ENCODE peak calls at places on chromosome 3, in ten cellular contexts. One of them, this sample, is unnamed. For H3K4me1 and H3K36me3, the result is how much of the 10 kb centered on the place peaks cover.

GRCh38 chr3:172194702-172195392 is 155.5 kb downstream of the FNDC3B start:
- DNase-seq in thoracic aorta: no peak
- DNase-seq in fibroblast of lung: no peak
- DNase-seq in effector memory CD4-positive, alpha-beta T cell: no peak
- DNase-seq in neuronal stem cell: peak
- DNase-seq in esophagus squamous epithelium: no peak
- DNase-seq in A673: peak
- DNase-seq in CD4-positive, CD25-positive, alpha-beta regulatory T cell: no peak
- DNase-seq in CD8-positive, alpha-beta memory T cell: no peak
- DNase-seq in mammary epithelial cell: no peak
- DNase-seq in this sample: no peak

GRCh38 chr3:104610730-104611652 is 755.7 kb upstream of the ALCAM start:
- DNase-seq in thoracic aorta: no peak
- DNase-seq in fibroblast of lung: no peak
- DNase-seq in effector memory CD4-positive, alpha-beta T cell: no peak
- DNase-seq in neuronal stem cell: no peak
- DNase-seq in esophagus squamous epithelium: no peak
- DNase-seq in A673: no peak
- DNase-seq in CD4-positive, CD25-positive, alpha-beta regulatory T cell: no peak
- DNase-seq in CD8-positive, alpha-beta memory T cell: no peak
- DNase-seq in mammary epithelial cell: no peak
- DNase-seq in this sample: peak

GRCh38 chr3:196127308-196128040 is 45.6 kb upstream of the TFRC start:
- DNase-seq in thoracic aorta: no peak
- DNase-seq in fibroblast of lung: no peak
- DNase-seq in effector memory CD4-positive, alpha-beta T cell: no peak
- DNase-seq in neuronal stem cell: no peak
- DNase-seq in esophagus squamous epithelium: no peak
- DNase-seq in A673: no peak
- DNase-seq in CD4-positive, CD25-positive, alpha-beta regulatory T cell: no peak
- DNase-seq in CD8-positive, alpha-beta memory T cell: peak
- DNase-seq in mammary epithelial cell: no peak
- DNase-seq in this sample: peak

GRCh38 chr3:53773330-53773583 is 73.0 kb downstream of the CHDH start:
- DNase-seq in thoracic aorta: no peak
- DNase-seq in fibroblast of lung: no peak
- DNase-seq in effector memory CD4-positive, alpha-beta T cell: no peak
- DNase-seq in neuronal stem cell: no peak
- DNase-seq in esophagus squamous epithelium: no peak
- DNase-seq in A673: no peak
- DNase-seq in CD4-positive, CD25-positive, alpha-beta regulatory T cell: no peak
- DNase-seq in CD8-positive, alpha-beta memory T cell: no peak
- DNase-seq in mammary epithelial cell: no peak
- DNase-seq in this sample: no peak

GRCh38 chr3:71309886-71310285 is 273.6 kb downstream of the FOXP1 start:
- DNase-seq in thoracic aorta: no peak
- DNase-seq in fibroblast of lung: no peak
- DNase-seq in effector memory CD4-positive, alpha-beta T cell: no peak
- DNase-seq in neuronal stem cell: no peak
- DNase-seq in esophagus squamous epithelium: no peak
- DNase-seq in A673: no peak
- DNase-seq in CD4-positive, CD25-positive, alpha-beta regulatory T cell: no peak
- DNase-seq in CD8-positive, alpha-beta memory T cell: no peak
- DNase-seq in mammary epithelial cell: no peak
- DNase-seq in this sample: no peak

GRCh38 chr3:52769786-52770445 is 824 bp downstream of the NEK4 start:
- DNase-seq in thoracic aorta: no peak
- DNase-seq in fibroblast of lung: peak
- DNase-seq in effector memory CD4-positive, alpha-beta T cell: no peak
- DNase-seq in neuronal stem cell: no peak
- DNase-seq in esophagus squamous epithelium: no peak
- DNase-seq in A673: peak
- DNase-seq in CD4-positive, CD25-positive, alpha-beta regulatory T cell: no peak
- DNase-seq in CD8-positive, alpha-beta memory T cell: no peak
- DNase-seq in mammary epithelial cell: peak
- DNase-seq in this sample: no peak

GRCh38 chr3:78659386-78659987 is 1108.3 kb downstream of the ROBO1 start:
- DNase-seq in thoracic aorta: no peak
- DNase-seq in fibroblast of lung: peak
- DNase-seq in effector memory CD4-positive, alpha-beta T cell: no peak
- DNase-seq in neuronal stem cell: peak
- DNase-seq in esophagus squamous epithelium: no peak
- DNase-seq in A673: peak
- DNase-seq in CD4-positive, CD25-positive, alpha-beta regulatory T cell: no peak
- DNase-seq in CD8-positive, alpha-beta memory T cell: no peak
- DNase-seq in mammary epithelial cell: no peak
- DNase-seq in this sample: peak

GRCh38 chr3:182713743-182714517 is 79.4 kb upstream of the ATP11B start:
- DNase-seq in thoracic aorta: no peak
- DNase-seq in fibroblast of lung: peak
- DNase-seq in effector memory CD4-positive, alpha-beta T cell: no peak
- DNase-seq in neuronal stem cell: no peak
- DNase-seq in esophagus squamous epithelium: no peak
- DNase-seq in A673: peak
- DNase-seq in CD4-positive, CD25-positive, alpha-beta regulatory T cell: no peak
- DNase-seq in CD8-positive, alpha-beta memory T cell: no peak
- DNase-seq in mammary epithelial cell: peak
- DNase-seq in this sample: no peak

GRCh38 chr3:161914703-161915102 is 418.1 kb downstream of the OTOL1 start:
- DNase-seq in thoracic aorta: no peak
- DNase-seq in fibroblast of lung: peak
- DNase-seq in effector memory CD4-positive, alpha-beta T cell: no peak
- DNase-seq in neuronal stem cell: peak
- DNase-seq in esophagus squamous epithelium: no peak
- DNase-seq in A673: peak
- DNase-seq in CD4-positive, CD25-positive, alpha-beta regulatory T cell: no peak
- DNase-seq in CD8-positive, alpha-beta memory T cell: no peak
- DNase-seq in mammary epithelial cell: no peak
- DNase-seq in this sample: no peak

GRCh38 chr3:169846458-169847193 is 23.1 kb downstream of the LRRC31 start:
- DNase-seq in thoracic aorta: no peak
- DNase-seq in fibroblast of lung: peak
- DNase-seq in effector memory CD4-positive, alpha-beta T cell: no peak
- DNase-seq in neuronal stem cell: no peak
- DNase-seq in esophagus squamous epithelium: no peak
- DNase-seq in A673: no peak
- DNase-seq in CD4-positive, CD25-positive, alpha-beta regulatory T cell: no peak
- DNase-seq in CD8-positive, alpha-beta memory T cell: no peak
- DNase-seq in mammary epithelial cell: peak
- DNase-seq in this sample: no peak

GRCh38 chr3:113231391-113231790 is 20.0 kb downstream of the BOC start:
- DNase-seq in thoracic aorta: no peak
- DNase-seq in fibroblast of lung: no peak
- DNase-seq in effector memory CD4-positive, alpha-beta T cell: no peak
- DNase-seq in neuronal stem cell: no peak
- DNase-seq in esophagus squamous epithelium: no peak
- DNase-seq in A673: no peak
- DNase-seq in CD4-positive, CD25-positive, alpha-beta regulatory T cell: no peak
- DNase-seq in CD8-positive, alpha-beta memory T cell: no peak
- DNase-seq in mammary epithelial cell: peak
- DNase-seq in this sample: no peak

GRCh38 chr3:13303410-13303809 is 116.7 kb downstream of the NUP210 start:
- DNase-seq in thoracic aorta: no peak
- DNase-seq in fibroblast of lung: no peak
- DNase-seq in effector memory CD4-positive, alpha-beta T cell: no peak
- DNase-seq in neuronal stem cell: no peak
- DNase-seq in esophagus squamous epithelium: no peak
- DNase-seq in A673: no peak
- DNase-seq in CD4-positive, CD25-positive, alpha-beta regulatory T cell: no peak
- DNase-seq in CD8-positive, alpha-beta memory T cell: no peak
- DNase-seq in mammary epithelial cell: no peak
- DNase-seq in this sample: peak

GRCh38 chr3:100001514-100002270 is 112.6 kb downstream of the FILIP1L start:
- DNase-seq in thoracic aorta: no peak
- DNase-seq in fibroblast of lung: no peak
- DNase-seq in effector memory CD4-positive, alpha-beta T cell: no peak
- DNase-seq in neuronal stem cell: no peak
- DNase-seq in esophagus squamous epithelium: no peak
- DNase-seq in A673: no peak
- DNase-seq in CD4-positive, CD25-positive, alpha-beta regulatory T cell: no peak
- DNase-seq in CD8-positive, alpha-beta memory T cell: no peak
- DNase-seq in mammary epithelial cell: peak
- DNase-seq in this sample: no peak

GRCh38 chr3:45667569-45667967 is 21.6 kb upstream of the SACM1L start:
- DNase-seq in thoracic aorta: no peak
- DNase-seq in fibroblast of lung: no peak
- DNase-seq in effector memory CD4-positive, alpha-beta T cell: no peak
- DNase-seq in neuronal stem cell: no peak
- DNase-seq in esophagus squamous epithelium: no peak
- DNase-seq in A673: no peak
- DNase-seq in CD4-positive, CD25-positive, alpha-beta regulatory T cell: no peak
- DNase-seq in CD8-positive, alpha-beta memory T cell: no peak
- DNase-seq in mammary epithelial cell: no peak
- DNase-seq in this sample: no peak

GRCh38 chr3:45666729-45667440 is 22.3 kb upstream of the SACM1L start:
- DNase-seq in thoracic aorta: no peak
- DNase-seq in fibroblast of lung: peak
- DNase-seq in effector memory CD4-positive, alpha-beta T cell: no peak
- DNase-seq in neuronal stem cell: no peak
- DNase-seq in esophagus squamous epithelium: no peak
- DNase-seq in A673: peak
- DNase-seq in CD4-positive, CD25-positive, alpha-beta regulatory T cell: no peak
- DNase-seq in CD8-positive, alpha-beta memory T cell: no peak
- DNase-seq in mammary epithelial cell: peak
- DNase-seq in this sample: no peak

GRCh38 chr3:45673273-45673672 is 15.9 kb upstream of the SACM1L start:
- DNase-seq in thoracic aorta: no peak
- DNase-seq in fibroblast of lung: no peak
- DNase-seq in effector memory CD4-positive, alpha-beta T cell: no peak
- DNase-seq in neuronal stem cell: no peak
- DNase-seq in esophagus squamous epithelium: no peak
- DNase-seq in A673: no peak
- DNase-seq in CD4-positive, CD25-positive, alpha-beta regulatory T cell: no peak
- DNase-seq in CD8-positive, alpha-beta memory T cell: no peak
- DNase-seq in mammary epithelial cell: no peak
- DNase-seq in this sample: no peak

GRCh38 chr3:45676248-45677044 is 12.8 kb upstream of the SACM1L start:
- DNase-seq in thoracic aorta: no peak
- DNase-seq in fibroblast of lung: no peak
- DNase-seq in effector memory CD4-positive, alpha-beta T cell: no peak
- DNase-seq in neuronal stem cell: no peak
- DNase-seq in esophagus squamous epithelium: no peak
- DNase-seq in A673: no peak
- DNase-seq in CD4-positive, CD25-positive, alpha-beta regulatory T cell: no peak
- DNase-seq in CD8-positive, alpha-beta memory T cell: no peak
- DNase-seq in mammary epithelial cell: no peak
- DNase-seq in this sample: no peak

DNA sequence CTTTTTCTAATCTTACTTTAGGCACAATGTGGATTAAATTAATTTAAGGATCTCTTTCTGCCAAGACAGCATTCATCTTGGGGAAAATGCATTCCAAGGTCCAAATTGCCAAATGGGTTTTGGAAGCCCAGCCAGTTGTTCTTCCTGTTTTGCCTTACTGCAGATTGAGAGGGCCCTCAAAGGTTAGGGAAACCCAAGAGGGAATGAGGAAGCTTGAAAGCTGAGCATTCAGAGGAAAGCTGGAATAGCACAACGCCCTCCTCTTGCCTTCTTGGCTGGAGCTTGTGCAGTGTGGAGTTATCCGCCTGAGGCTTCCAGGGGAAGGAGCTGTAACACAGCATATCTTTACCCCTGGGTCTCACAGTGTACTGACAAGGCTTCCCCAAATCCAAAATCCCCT is 18.2 kb upstream of the SACM1L start:
- DNase-seq in thoracic aorta: no peak
- DNase-seq in fibroblast of lung: peak
- DNase-seq in effector memory CD4-positive, alpha-beta T cell: no peak
- DNase-seq in neuronal stem cell: no peak
- DNase-seq in esophagus squamous epithelium: no peak
- DNase-seq in A673: no peak
- DNase-seq in CD4-positive, CD25-positive, alpha-beta regulatory T cell: no peak
- DNase-seq in CD8-positive, alpha-beta memory T cell: no peak
- DNase-seq in mammary epithelial cell: no peak
- DNase-seq in this sample: no peak
- H3K4me1 ChIP-seq in thoracic aorta: under half
- H3K4me1 ChIP-seq in fibroblast of lung: under half
- H3K4me1 ChIP-seq in effector memory CD4-positive, alpha-beta T cell: under half
- H3K4me1 ChIP-seq in neuronal stem cell: under half
- H3K4me1 ChIP-seq in esophagus squamous epithelium: under half
- H3K4me1 ChIP-seq in A673: under half
- H3K4me1 ChIP-seq in CD4-positive, CD25-positive, alpha-beta regulatory T cell: under half
- H3K4me1 ChIP-seq in CD8-positive, alpha-beta memory T cell: under half
- H3K4me1 ChIP-seq in mammary epithelial cell: under half
- H3K4me1 ChIP-seq in this sample: under half

DNA sequence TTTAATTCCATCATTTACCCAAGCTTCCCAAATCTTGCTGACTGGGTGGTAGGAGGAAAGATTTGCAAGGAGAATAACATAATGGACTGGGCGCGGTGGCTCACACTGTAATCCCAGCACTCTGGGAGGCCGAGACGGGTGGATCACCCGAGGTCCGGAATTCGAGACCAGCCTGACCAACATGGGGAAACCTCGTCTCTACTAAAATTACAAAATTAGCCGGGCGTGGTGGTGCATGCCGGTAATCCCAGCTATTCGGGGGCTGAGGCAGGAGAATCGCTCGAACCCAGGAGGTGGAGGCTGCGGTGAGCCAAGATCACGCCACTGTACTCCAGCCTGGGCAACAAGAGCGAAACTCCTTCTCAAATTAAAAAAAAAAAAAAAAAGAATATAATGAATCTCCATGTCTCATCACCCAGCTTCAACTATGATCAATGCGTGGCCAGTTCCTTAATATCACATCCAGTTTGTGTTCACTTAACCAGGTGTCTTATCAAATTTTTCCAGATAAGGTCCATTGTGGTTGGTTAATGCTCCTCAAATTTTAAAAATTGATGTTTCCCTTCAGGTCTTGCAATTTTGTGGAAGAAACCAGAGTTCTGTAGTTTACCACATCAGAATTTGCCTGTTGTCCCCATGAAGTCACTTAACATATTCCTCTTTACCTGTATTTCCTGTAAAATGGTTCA is 1.3 kb upstream of the ABCF3 start:
- DNase-seq in thoracic aorta: no peak
- DNase-seq in fibroblast of lung: no peak
- DNase-seq in effector memory CD4-positive, alpha-beta T cell: no peak
- DNase-seq in neuronal stem cell: no peak
- DNase-seq in esophagus squamous epithelium: no peak
- DNase-seq in A673: no peak
- DNase-seq in CD4-positive, CD25-positive, alpha-beta regulatory T cell: no peak
- DNase-seq in CD8-positive, alpha-beta memory T cell: no peak
- DNase-seq in mammary epithelial cell: no peak
- DNase-seq in this sample: no peak
- H3K36me3 ChIP-seq in thoracic aorta: half or more
- H3K36me3 ChIP-seq in fibroblast of lung: under half
- H3K36me3 ChIP-seq in effector memory CD4-positive, alpha-beta T cell: half or more
- H3K36me3 ChIP-seq in neuronal stem cell: half or more
- H3K36me3 ChIP-seq in esophagus squamous epithelium: half or more
- H3K36me3 ChIP-seq in A673: half or more
- H3K36me3 ChIP-seq in CD4-positive, CD25-positive, alpha-beta regulatory T cell: half or more
- H3K36me3 ChIP-seq in CD8-positive, alpha-beta memory T cell: half or more
- H3K36me3 ChIP-seq in mammary epithelial cell: under half
- H3K36me3 ChIP-seq in this sample: half or more

GRCh38 chr3:14370719-14371572 is 31.5 kb upstream of the SLC6A6 start:
- DNase-seq in thoracic aorta: no peak
- DNase-seq in fibroblast of lung: no peak
- DNase-seq in effector memory CD4-positive, alpha-beta T cell: no peak
- DNase-seq in neuronal stem cell: no peak
- DNase-seq in esophagus squamous epithelium: no peak
- DNase-seq in A673: no peak
- DNase-seq in CD4-positive, CD25-positive, alpha-beta regulatory T cell: no peak
- DNase-seq in CD8-positive, alpha-beta memory T cell: no peak
- DNase-seq in mammary epithelial cell: peak
- DNase-seq in this sample: no peak
- H3K4me3 ChIP-seq in thoracic aorta: no peak
- H3K4me3 ChIP-seq in fibroblast of lung: no peak
- H3K4me3 ChIP-seq in effector memory CD4-positive, alpha-beta T cell: no peak
- H3K4me3 ChIP-seq in neuronal stem cell: no peak
- H3K4me3 ChIP-seq in esophagus squamous epithelium: no peak
- H3K4me3 ChIP-seq in A673: no peak
- H3K4me3 ChIP-seq in CD4-positive, CD25-positive, alpha-beta regulatory T cell: no peak
- H3K4me3 ChIP-seq in CD8-positive, alpha-beta memory T cell: no peak
- H3K4me3 ChIP-seq in mammary epithelial cell: no peak
- H3K4me3 ChIP-seq in this sample: no peak

GRCh38 chr3:27278391-27279055 is 90.7 kb downstream of the NEK10 start:
- DNase-seq in thoracic aorta: no peak
- DNase-seq in fibroblast of lung: no peak
- DNase-seq in effector memory CD4-positive, alpha-beta T cell: no peak
- DNase-seq in neuronal stem cell: no peak
- DNase-seq in esophagus squamous epithelium: no peak
- DNase-seq in A673: no peak
- DNase-seq in CD4-positive, CD25-positive, alpha-beta regulatory T cell: no peak
- DNase-seq in CD8-positive, alpha-beta memory T cell: no peak
- DNase-seq in mammary epithelial cell: no peak
- DNase-seq in this sample: no peak
- H3K4me1 ChIP-seq in thoracic aorta: under half
- H3K4me1 ChIP-seq in fibroblast of lung: under half
- H3K4me1 ChIP-seq in effector memory CD4-positive, alpha-beta T cell: under half
- H3K4me1 ChIP-seq in neuronal stem cell: under half
- H3K4me1 ChIP-seq in esophagus squamous epithelium: under half
- H3K4me1 ChIP-seq in A673: under half
- H3K4me1 ChIP-seq in CD4-positive, CD25-positive, alpha-beta regulatory T cell: under half
- H3K4me1 ChIP-seq in CD8-positive, alpha-beta memory T cell: under half
- H3K4me1 ChIP-seq in mammary epithelial cell: under half
- H3K4me1 ChIP-seq in this sample: under half